ENCODE peak calls at places on chromosomes 1 and 21, in ten cellular contexts. L is fibroblast of pulmonary artery, E is WTC11, V is Calu3, Z is uterus, I is progenitor cell of endocrine pancreas, P is endodermal cell, Y is prostate gland, C is A549, Q is brain microvascular endothelial cell. F is an unnamed sample.

GRCh38 chr1:9737716-9738115 is 86.0 kb downstream of the CLSTN1 start:
- DNase-seq in P (no peak), L (no peak), Q (no peak), Z (no peak), C (no peak), I (no peak), Y (no peak), V (no peak), E (no peak), F (no peak)

GRCh38 chr1:67612690-67613322 is 72.2 kb upstream of the GADD45A start:
- DNase-seq in V (no peak), Z (peak), I (no peak), E (no peak), P (peak), C (no peak), L (no peak), Q (no peak), Y (no peak), F (no peak)

GRCh38 chr1:207646891-207647290 is 2.0 kb downstream of the CR1L start:
- DNase-seq in E (no peak), C (no peak), L (no peak), P (no peak), Z (no peak), I (no peak), V (no peak), Y (no peak), Q (no peak), F (no peak)

GRCh38 chr1:6384962-6385672 is 8.4 kb downstream of the ACOT7 start:
- DNase-seq in Q (no peak), Z (no peak), L (peak), P (no peak), C (no peak), Y (peak), E (no peak), V (no peak), I (no peak), F (peak)

GRCh38 chr1:232048481-232048880 is 421.9 kb downstream of the DISC1 start:
- DNase-seq in Q (no peak), V (no peak), P (no peak), E (no peak), Z (no peak), I (no peak), Y (no peak), L (no peak), C (no peak), F (no peak)

GRCh38 chr1:20389551-20389950 is 96.5 kb downstream of the CAMK2N1 start:
- DNase-seq in L (no peak), I (no peak), C (no peak), P (no peak), Q (no peak), E (no peak), Y (no peak), Z (no peak), V (no peak), F (no peak)

GRCh38 chr1:26536521-26536920 is 7.0 kb downstream of the RPS6KA1 start:
- DNase-seq in C (no peak), V (no peak), Z (no peak), I (no peak), L (no peak), Q (no peak), E (no peak), Y (no peak), P (no peak), F (no peak)

GRCh38 chr21:25370311-25370744 is 237.0 kb downstream of the MRPL39 start:
- DNase-seq in I (no peak), L (peak), V (peak), C (no peak), Q (peak), E (no peak), Y (no peak), P (peak), Z (no peak), F (peak)

GRCh38 chr1:80392529-80392928 is 1386.0 kb upstream of the ADGRL4 start:
- DNase-seq in Y (peak), V (peak), E (no peak), C (peak), P (no peak), L (peak), I (no peak), Z (no peak), Q (peak), F (no peak)

GRCh38 chr1:157948547-157949152 is 44.8 kb upstream of the KIRREL1 start:
- DNase-seq in Q (no peak), C (peak), V (peak), Z (no peak), P (peak), E (peak), Y (no peak), L (peak), I (peak), F (peak)

GRCh38 chr1:51341876-51342496 is 11.6 kb upstream of the TTC39A start:
- DNase-seq in C (peak), L (no peak), Q (no peak), Z (no peak), V (no peak), I (no peak), E (no peak), P (no peak), Y (no peak), F (no peak)

GRCh38 chr21:37225440-37225839 is 41.7 kb downstream of the VPS26C start:
- DNase-seq in I (no peak), E (no peak), P (no peak), V (no peak), Y (no peak), L (no peak), Z (no peak), Q (no peak), C (no peak), F (no peak)

GRCh38 chr21:46425566-46425965 is 33.1 kb upstream of the DIP2A start:
- DNase-seq in P (no peak), E (no peak), Y (no peak), V (no peak), I (no peak), Z (no peak), C (no peak), L (no peak), Q (no peak), F (no peak)

GRCh38 chr1:155261401-155261887 is 716 bp downstream of the SCAMP3 start:
- DNase-seq in P (no peak), V (peak), C (no peak), E (no peak), L (no peak), I (no peak), Z (no peak), Q (no peak), Y (no peak), F (peak)

GRCh38 chr1:152141971-152142584 is 16.9 kb downstream of the RPTN start:
- DNase-seq in V (peak), C (peak), P (peak), L (peak), Q (peak), E (peak), I (no peak), Z (no peak), Y (peak), F (peak)

GRCh38 chr1:65792671-65793358 is at the start of gene PDE4B:
- DNase-seq in Y (no peak), Q (peak), P (peak), L (peak), V (peak), C (no peak), Z (no peak), E (peak), I (peak), F (peak)

GRCh38 chr1:91872560-91873081 is 13.3 kb downstream of the TGFBR3 start:
- DNase-seq in Q (no peak), C (no peak), I (no peak), E (no peak), Y (peak), L (no peak), V (no peak), P (no peak), Z (no peak), F (peak)

GRCh38 chr1:2508751-2509150 is 17.6 kb downstream of the PANK4 start:
- DNase-seq in E (no peak), C (no peak), L (no peak), P (no peak), I (no peak), V (no peak), Z (no peak), Y (no peak), Q (no peak), F (no peak)

GRCh38 chr1:183101841-183102276 is 78.6 kb downstream of the LAMC1 start:
- DNase-seq in I (no peak), Y (no peak), P (no peak), L (no peak), C (no peak), V (no peak), Z (no peak), E (no peak), Q (no peak), F (no peak)

GRCh38 chr1:182588460-182589396 is at the start of gene RNASEL:
- DNase-seq in Y (peak), V (peak), Z (peak), C (peak), E (peak), L (peak), I (peak), P (peak), Q (peak), F (peak)

GRCh38 chr1:44293761-44294315 is 61.2 kb downstream of the ERI3 start:
- DNase-seq in P (no peak), L (no peak), Y (no peak), E (no peak), Z (no peak), Q (no peak), I (no peak), C (no peak), V (no peak), F (no peak)

GRCh38 chr1:222136869-222137268 is 395.0 kb upstream of the DUSP10 start:
- DNase-seq in C (no peak), I (no peak), E (no peak), Q (no peak), P (no peak), Y (peak), V (no peak), L (no peak), Z (no peak), F (no peak)

GRCh38 chr21:33011462-33011861 is 14.3 kb upstream of the OLIG2 start:
- DNase-seq in C (peak), Z (no peak), I (no peak), L (peak), Q (peak), V (peak), E (no peak), P (no peak), Y (no peak), F (peak)

GRCh38 chr1:165034136-165034535 is 322.4 kb downstream of the LMX1A start:
- DNase-seq in Y (no peak), P (no peak), C (no peak), E (no peak), Q (no peak), I (no peak), Z (no peak), L (peak), V (no peak), F (no peak)

GRCh38 chr1:44785027-44785376 is 3.0 kb downstream of the BEST4 start:
- DNase-seq in P (peak), C (no peak), Q (no peak), E (no peak), Z (no peak), L (no peak), Y (no peak), V (no peak), I (no peak), F (no peak)

GRCh38 chr1:93324486-93325464 is 20.9 kb upstream of the DR1 start:
- DNase-seq in V (peak), E (no peak), Q (peak), I (no peak), C (peak), Y (no peak), L (peak), Z (no peak), P (no peak), F (peak)

GRCh38 chr1:61482170-61482569 is 242.8 kb downstream of the TM2D1 start:
- DNase-seq in I (no peak), C (no peak), V (no peak), Z (no peak), Y (no peak), P (no peak), L (peak), E (no peak), Q (no peak), F (no peak)

GRCh38 chr1:114180742-114181141 is 27.1 kb upstream of the SYT6 start:
- DNase-seq in C (no peak), Z (no peak), Y (no peak), V (no peak), P (no peak), I (no peak), Q (no peak), L (no peak), E (no peak), F (no peak)

GRCh38 chr1:206579747-206580437 is 32.4 kb downstream of the EIF2D start:
- DNase-seq in L (no peak), Q (no peak), E (no peak), C (no peak), V (no peak), P (no peak), I (no peak), Z (no peak), Y (no peak), F (peak)

GRCh38 chr1:48470506-48470905 is 1.5 kb downstream of the SPATA6 start:
- DNase-seq in P (peak), C (no peak), I (no peak), L (peak), Q (no peak), E (peak), Z (peak), Y (peak), V (peak), F (peak)

GRCh38 chr1:229403573-229403972 is 30.3 kb downstream of the ACTA1 start:
- DNase-seq in Z (no peak), Q (no peak), V (no peak), E (no peak), Y (no peak), L (no peak), C (no peak), I (no peak), P (no peak), F (no peak)

GRCh38 chr1:224432141-224432540 is 2.5 kb downstream of the WDR26 start:
- DNase-seq in C (no peak), Q (no peak), V (no peak), Z (no peak), Y (no peak), P (no peak), I (no peak), E (no peak), L (peak), F (peak)

GRCh38 chr1:218401896-218402770 is 57.0 kb downstream of the TGFB2 start:
- DNase-seq in C (no peak), L (no peak), E (no peak), Q (no peak), Y (no peak), I (no peak), Z (no peak), V (no peak), P (no peak), F (no peak)

GRCh38 chr1:1900883-1901640 is 10.2 kb upstream of the GNB1 start:
- DNase-seq in P (peak), E (no peak), Y (no peak), Q (no peak), V (no peak), C (no peak), L (no peak), Z (no peak), I (no peak), F (no peak)

GRCh38 chr1:161171191-161171590 is 5.0 kb downstream of the PPOX start:
- DNase-seq in Y (no peak), I (no peak), Q (no peak), P (no peak), C (no peak), V (no peak), L (no peak), E (no peak), Z (no peak), F (no peak)

GRCh38 chr1:161172349-161172748 is 5.0 kb downstream of the B4GALT3 start:
- DNase-seq in I (no peak), L (no peak), V (no peak), P (no peak), C (no peak), Q (no peak), E (no peak), Y (peak), Z (no peak), F (no peak)

GRCh38 chr1:161173711-161174110 is 3.6 kb downstream of the B4GALT3 start:
- DNase-seq in C (no peak), V (no peak), E (no peak), I (no peak), Z (no peak), L (no peak), Y (no peak), P (no peak), Q (no peak), F (no peak)

GRCh38 chr1:161171696-161172095 is 5.5 kb downstream of the PPOX start:
- DNase-seq in Q (no peak), P (no peak), Z (no peak), E (no peak), Y (no peak), V (no peak), I (no peak), L (no peak), C (no peak), F (no peak)

DNA sequence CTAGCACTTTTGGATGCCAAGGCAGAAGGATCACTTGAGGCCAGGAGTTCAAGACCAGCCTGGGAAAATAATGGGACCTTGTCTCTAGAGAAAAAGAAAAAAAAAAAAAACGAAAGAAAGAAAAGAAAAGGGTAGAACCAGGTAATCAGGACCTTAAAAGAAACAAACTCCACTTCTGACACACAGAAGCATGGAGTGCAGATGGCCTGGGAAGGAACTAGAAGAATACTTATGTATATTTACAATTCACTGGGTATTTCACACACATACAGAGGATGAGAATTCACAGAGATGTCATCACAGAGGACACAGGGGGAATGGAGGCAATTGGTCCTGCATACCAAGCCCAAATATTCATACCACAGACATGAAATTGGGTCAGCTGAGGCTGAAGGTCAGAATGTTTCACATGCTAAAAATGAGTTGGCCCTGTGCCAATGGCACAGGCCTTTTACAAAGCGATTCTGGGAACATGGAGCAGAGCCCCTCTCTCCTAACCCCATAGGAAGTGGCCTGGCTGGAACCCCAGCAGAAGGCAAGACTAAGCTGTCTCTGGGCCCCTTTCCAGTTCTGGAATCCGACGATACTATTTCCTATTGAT is 4.4 kb downstream of the B4GALT3 start:
- DNase-seq in V (no peak), Q (peak), I (no peak), C (no peak), L (peak), P (no peak), Y (no peak), Z (peak), E (no peak), F (peak)
- TF ChIP-seq CTCF in V (no peak), Q (no peak), I (no peak), C (no peak), L (no peak), P (no peak), Y (no peak), Z (no peak), E (no peak), F (no peak)

GRCh38 chr1:190323530-190323929 is 154.1 kb downstream of the BRINP3 start:
- DNase-seq in P (no peak), E (no peak), C (no peak), I (no peak), Z (no peak), Q (no peak), Y (no peak), L (no peak), V (no peak), F (no peak)

DNA sequence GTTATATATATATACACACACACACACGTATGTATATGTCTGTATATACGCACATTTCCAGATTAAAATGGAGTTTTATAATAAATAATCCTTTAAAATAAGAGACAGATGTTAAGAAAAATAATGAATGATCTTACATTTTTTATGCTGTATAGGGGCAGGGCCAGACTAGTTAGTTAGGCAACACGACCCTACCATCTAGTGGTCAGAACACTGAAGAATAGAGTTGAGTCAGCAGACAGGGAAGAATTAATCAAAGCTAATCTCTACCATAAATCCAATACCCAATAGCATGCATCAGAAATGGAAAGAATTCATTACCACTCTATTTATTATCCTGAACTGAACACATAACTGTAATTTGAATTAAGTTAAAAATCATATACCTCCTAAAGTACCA is 156.7 kb downstream of the BRINP3 start:
- DNase-seq in Y (no peak), E (no peak), I (no peak), L (peak), V (peak), Z (no peak), P (peak), Q (peak), C (peak), F (peak)
- TF ChIP-seq CTCF in Y (no peak), E (no peak), I (peak), L (peak), V (peak), Z (no peak), P (peak), Q (peak), C (peak), F (peak)

GRCh38 chr1:107953551-107953950 is 11.4 kb downstream of the VAV3 start:
- DNase-seq in L (no peak), C (no peak), Z (no peak), Y (no peak), E (no peak), Q (no peak), V (no peak), P (no peak), I (no peak), F (no peak)
- TF ChIP-seq CTCF in L (no peak), C (no peak), Z (no peak), Y (no peak), E (no peak), Q (no peak), V (no peak), P (no peak), I (no peak), F (no peak)

GRCh38 chr1:188365874-188366273 is 1537.1 kb downstream of the PLA2G4A start:
- DNase-seq in Q (no peak), Z (no peak), C (no peak), V (no peak), E (no peak), P (no peak), Y (no peak), L (no peak), I (no peak), F (no peak)
- TF ChIP-seq CTCF in Q (no peak), Z (no peak), C (no peak), V (no peak), E (no peak), P (peak), Y (no peak), L (no peak), I (peak), F (no peak)

GRCh38 chr1:235557495-235557894 is 53.2 kb upstream of the B3GALNT2 start:
- DNase-seq in L (no peak), C (no peak), I (no peak), Z (no peak), Y (no peak), V (peak), P (peak), E (peak), Q (no peak), F (no peak)
- TF ChIP-seq CTCF in L (no peak), C (no peak), I (peak), Z (no peak), Y (no peak), V (peak), P (peak), E (peak), Q (peak), F (no peak)

GRCh38 chr21:39221997-39222486 is 38.8 kb upstream of the PSMG1 start:
- DNase-seq in Z (no peak), L (no peak), P (no peak), Q (no peak), V (no peak), I (no peak), C (no peak), E (no peak), Y (no peak), F (no peak)
- TF ChIP-seq CTCF in Z (no peak), L (no peak), P (no peak), Q (no peak), V (no peak), I (no peak), C (no peak), E (no peak), Y (no peak), F (no peak)

GRCh38 chr21:45326834-45327457 is 39.3 kb upstream of the POFUT2 start:
- DNase-seq in P (peak), E (no peak), I (no peak), L (no peak), Z (no peak), C (no peak), Y (no peak), Q (no peak), V (no peak), F (no peak)
- TF ChIP-seq CTCF in P (no peak), E (no peak), I (no peak), L (no peak), Z (no peak), C (no peak), Y (no peak), Q (no peak), V (no peak), F (no peak)